ENCODE peak calls at places on chromosomes 3 and 15, in six cellular contexts. G is left cardiac atrium; R is stimulated activated CD4-positive, alpha-beta T cell treated with anti-CD3 and anti-CD28 coated beads, Interleukin-2, amount 100 ng/mL, for 4 hours; Z is LoVo; V is NCI-H1694; L is hepatocyte. C is an unnamed sample.

GRCh38 chr3:31043184-31043819 is 148.8 kb upstream of the GADL1 start:
- DNase-seq in G (no peak), R (no peak), Z (no peak), V (no peak), L (no peak), C (no peak)

GRCh38 chr15:98684995-98685525 is 36.7 kb downstream of the IGF1R start:
- DNase-seq in G (no peak), R (no peak), Z (no peak), V (no peak), L (no peak), C (no peak)

GRCh38 chr15:57041416-57041815 is 123.0 kb downstream of the TCF12 start:
- DNase-seq in G (no peak), R (no peak), Z (no peak), V (no peak), L (no peak), C (no peak)

GRCh38 chr3:63807901-63808589 is 11.1 kb upstream of the C3orf49 start:
- DNase-seq in G (no peak), R (no peak), Z (no peak), V (no peak), L (no peak), C (no peak)

GRCh38 chr3:13266651-13267347 is 153.3 kb downstream of the NUP210 start:
- DNase-seq in G (no peak), R (no peak), Z (no peak), V (no peak), L (no peak), C (no peak)

GRCh38 chr3:184560992-184561328 is 625 bp upstream of the EPHB3 start:
- DNase-seq in G (no peak), R (no peak), Z (no peak), V (no peak), L (no peak), C (no peak)

GRCh38 chr15:84748274-84749110 is at the start of gene ZNF592:
- DNase-seq in G (peak; percentile 88), R (peak; percentile 74), Z (peak; percentile 91), V (no peak), L (peak; percentile 93), C (peak; percentile 88)

GRCh38 chr3:115937054-115937453 is 313.7 kb downstream of the GAP43 start:
- DNase-seq in G (no peak), R (no peak), Z (no peak), V (no peak), L (no peak), C (no peak)

GRCh38 chr3:119637679-119638525 is 22.5 kb downstream of the POPDC2 start:
- DNase-seq in G (no peak), R (no peak), Z (no peak), V (no peak), L (peak; percentile 22), C (no peak)

GRCh38 chr3:172750069-172750367 is 508 bp upstream of the ECT2 start:
- DNase-seq in G (no peak), R (no peak), Z (no peak), V (no peak), L (no peak), C (no peak)

GRCh38 chr15:66862878-66863335 is 160.9 kb downstream of the SMAD6 start:
- DNase-seq in G (peak; percentile 83), R (peak; percentile 40), Z (peak; percentile 82), V (peak; percentile 68), L (peak; percentile 91), C (peak; percentile 80)

GRCh38 chr3:187211532-187212274 is 14.4 kb downstream of the RTP1 start:
- DNase-seq in G (no peak), R (no peak), Z (peak; percentile 17), V (no peak), L (no peak), C (no peak)

GRCh38 chr3:62101488-62101887 is 271.9 kb downstream of the FEZF2 start:
- DNase-seq in G (no peak), R (no peak), Z (no peak), V (no peak), L (no peak), C (no peak)

GRCh38 chr3:45110185-45110833 is 35.9 kb downstream of the CDCP1 start:
- DNase-seq in G (no peak), R (no peak), Z (no peak), V (no peak), L (peak; percentile 67), C (no peak)

GRCh38 chr3:141578197-141578596 is 91.4 kb downstream of the RASA2 start:
- DNase-seq in G (no peak), R (no peak), Z (no peak), V (no peak), L (no peak), C (no peak)

GRCh38 chr3:46372492-46373359 is 2.0 kb downstream of the CCR5 start:
- DNase-seq in G (no peak), R (no peak), Z (no peak), V (no peak), L (peak; percentile 49), C (no peak)

GRCh38 chr3:136350557-136350956 is 100.4 kb downstream of the PCCB start:
- DNase-seq in G (no peak), R (no peak), Z (no peak), V (no peak), L (no peak), C (no peak)

GRCh38 chr3:30437172-30437571 is 169.2 kb upstream of the TGFBR2 start:
- DNase-seq in G (peak; percentile 36), R (no peak), Z (no peak), V (no peak), L (no peak), C (no peak)

GRCh38 chr3:38136272-38136806 is 588 bp downstream of the ACAA1 start:
- DNase-seq in G (no peak), R (no peak), Z (no peak), V (no peak), L (no peak), C (peak; percentile 51)

GRCh38 chr15:36075333-36075732 is 504.1 kb upstream of the CDIN1 start:
- DNase-seq in G (no peak), R (no peak), Z (no peak), V (peak; percentile 12), L (no peak), C (no peak)

GRCh38 chr3:107198522-107199271 is 178.5 kb upstream of the CCDC54 start:
- DNase-seq in G (peak; percentile 41), R (no peak), Z (no peak), V (peak; percentile 24), L (no peak), C (no peak)

GRCh38 chr3:98855811-98856400 is 45.6 kb downstream of the DCBLD2 start:
- DNase-seq in G (peak; percentile 27), R (no peak), Z (no peak), V (no peak), L (no peak), C (no peak)

GRCh38 chr3:79339846-79340245 is 428.0 kb downstream of the ROBO1 start:
- DNase-seq in G (no peak), R (no peak), Z (no peak), V (no peak), L (no peak), C (peak; percentile 46)

GRCh38 chr15:39472661-39473657 is 107.9 kb upstream of the THBS1 start:
- DNase-seq in G (peak; percentile 89), R (no peak), Z (no peak), V (peak; percentile 8), L (peak; percentile 83), C (peak; percentile 94)

GRCh38 chr3:101963902-101964362 is 114.6 kb downstream of the NFKBIZ start:
- DNase-seq in G (no peak), R (peak; percentile 14), Z (no peak), V (no peak), L (no peak), C (no peak)

GRCh38 chr3:124322966-124323365 is 331.0 kb upstream of the ROPN1 start:
- DNase-seq in G (no peak), R (no peak), Z (no peak), V (no peak), L (no peak), C (no peak)

GRCh38 chr3:39414421-39414907 is 7.9 kb downstream of the RPSA start:
- DNase-seq in G (no peak), R (no peak), Z (peak; percentile 35), V (no peak), L (no peak), C (no peak)